ENCODE peak calls at places on chromosomes 5 and 9, in seven cellular contexts. B is T-cell, W is left colon, R is iris pigment epithelial cell, A is ovary, D is right lobe of liver, P is NCI-H2081 treated with DMSO at 0.1 percent for 48 hours. I is an unnamed sample.

GRCh38 chr9:214488-215448 is at the start of gene DOCK8:
- DNase-seq in B (peak; percentile 34), W (peak; percentile 83), R (peak; percentile 46), A (peak; percentile 24), D (peak; percentile 84), P (no peak), I (peak; percentile 57)

GRCh38 chr5:151721087-151721646 is 34.5 kb upstream of the SPARC start:
- DNase-seq in B (no peak), W (no peak), R (peak; percentile 53), A (no peak), D (no peak), P (no peak), I (no peak)

GRCh38 chr5:174837919-174838902 is 113.8 kb downstream of the MSX2 start:
- DNase-seq in B (no peak), W (no peak), R (no peak), A (no peak), D (no peak), P (no peak), I (no peak)

GRCh38 chr9:122912964-122913673 is at the start of gene ZBTB6:
- DNase-seq in B (peak; percentile 49), W (peak; percentile 78), R (peak; percentile 87), A (peak; percentile 66), D (peak; percentile 75), P (peak; percentile 51), I (peak; percentile 59)

GRCh38 chr9:133691191-133691590 is 47.0 kb downstream of the SARDH start:
- DNase-seq in B (no peak), W (no peak), R (no peak), A (no peak), D (peak; percentile 67), P (no peak), I (no peak)

GRCh38 chr5:14208071-14209021 is 65.2 kb downstream of the TRIO start:
- DNase-seq in B (no peak), W (peak; percentile 41), R (peak; percentile 94), A (no peak), D (no peak), P (no peak), I (no peak)

GRCh38 chr9:126661521-126662251 is 48.0 kb downstream of the LMX1B start:
- DNase-seq in B (no peak), W (no peak), R (peak; percentile 24), A (no peak), D (no peak), P (no peak), I (no peak)

GRCh38 chr9:127771570-127772189 is 6.8 kb downstream of the SH2D3C start:
- DNase-seq in B (no peak), W (no peak), R (no peak), A (no peak), D (no peak), P (no peak), I (no peak)

GRCh38 chr9:115000217-115000639 is 69.8 kb upstream of the TNFSF8 start:
- DNase-seq in B (no peak), W (no peak), R (no peak), A (no peak), D (no peak), P (no peak), I (no peak)

GRCh38 chr5:132264546-132265335 is 7.2 kb downstream of the PDLIM4 start:
- DNase-seq in B (no peak), W (no peak), R (no peak), A (no peak), D (no peak), P (no peak), I (no peak)

GRCh38 chr9:77507212-77507961 is 140.7 kb downstream of the GNA14 start:
- DNase-seq in B (no peak), W (no peak), R (peak; percentile 41), A (no peak), D (no peak), P (no peak), I (no peak)

GRCh38 chr5:113546711-113547159 is 33.2 kb downstream of the YTHDC2 start:
- DNase-seq in B (no peak), W (no peak), R (peak; percentile 80), A (no peak), D (no peak), P (no peak), I (no peak)

GRCh38 chr5:107418902-107419301 is 251.8 kb downstream of the EFNA5 start:
- DNase-seq in B (no peak), W (no peak), R (no peak), A (no peak), D (no peak), P (no peak), I (no peak)

GRCh38 chr5:153573326-153574033 is 83.0 kb downstream of the GRIA1 start:
- DNase-seq in B (no peak), W (no peak), R (no peak), A (no peak), D (no peak), P (no peak), I (no peak)

GRCh38 chr9:61673664-61674381 is 484.0 kb downstream of the SPATA31A7 start:
- DNase-seq in B (no peak), W (no peak), R (no peak), A (no peak), D (peak; percentile 50), P (no peak), I (no peak)

GRCh38 chr5:40394715-40395114 is 285.0 kb upstream of the PTGER4 start:
- DNase-seq in B (no peak), W (no peak), R (no peak), A (no peak), D (no peak), P (no peak), I (no peak)

GRCh38 chr5:138869763-138870500 is 5.2 kb downstream of the LRRTM2 start:
- DNase-seq in B (no peak), W (no peak), R (peak; percentile 62), A (no peak), D (no peak), P (no peak), I (no peak)

GRCh38 chr5:53607896-53608295 is 47.5 kb downstream of the NDUFS4 start:
- DNase-seq in B (no peak), W (no peak), R (peak; percentile 17), A (no peak), D (no peak), P (no peak), I (no peak)

GRCh38 chr5:20972419-20972925 is 984.5 kb upstream of the CDH18 start:
- DNase-seq in B (no peak), W (peak; percentile 9), R (peak; percentile 24), A (peak; percentile 62), D (peak; percentile 48), P (peak; percentile 51), I (no peak)

GRCh38 chr5:64506567-64507321 is 929 bp downstream of the RGS7BP start:
- DNase-seq in B (no peak), W (no peak), R (no peak), A (peak; percentile 28), D (no peak), P (no peak), I (no peak)

GRCh38 chr9:135038826-135039225 is 48.6 kb upstream of the OLFM1 start:
- DNase-seq in B (no peak), W (no peak), R (no peak), A (no peak), D (no peak), P (no peak), I (no peak)

GRCh38 chr5:79935992-79936643 is 54.9 kb downstream of the MTX3 start:
- DNase-seq in B (no peak), W (no peak), R (peak; percentile 73), A (peak; percentile 33), D (no peak), P (no peak), I (no peak)

GRCh38 chr5:87405472-87406155 is 7.1 kb downstream of the CCNH start:
- DNase-seq in B (no peak), W (no peak), R (no peak), A (no peak), D (no peak), P (no peak), I (no peak)

GRCh38 chr5:143002459-143003327 is 232.5 kb downstream of the ARHGAP26 start:
- DNase-seq in B (no peak), W (peak; percentile 22), R (peak; percentile 90), A (no peak), D (no peak), P (no peak), I (peak; percentile 64)

GRCh38 chr5:181052928-181053759 is 13.1 kb downstream of the BTNL9 start:
- DNase-seq in B (no peak), W (peak; percentile 26), R (no peak), A (peak; percentile 28), D (no peak), P (no peak), I (no peak)

GRCh38 chr5:177997846-177998245 is 1.8 kb upstream of the PROP1 start:
- DNase-seq in B (no peak), W (no peak), R (no peak), A (no peak), D (no peak), P (no peak), I (no peak)

GRCh38 chr5:71938886-71939285 is 168.4 kb upstream of the MAP1B start:
- DNase-seq in B (no peak), W (peak; percentile 67), R (no peak), A (no peak), D (no peak), P (peak; percentile 79), I (no peak)

GRCh38 chr9:2015581-2016410 is 649 bp downstream of the SMARCA2 start:
- DNase-seq in B (peak; percentile 24), W (peak; percentile 68), R (peak; percentile 57), A (peak; percentile 77), D (peak; percentile 84), P (no peak), I (no peak)

GRCh38 chr5:138981131-138981530 is 106.0 kb upstream of the LRRTM2 start:
- DNase-seq in B (no peak), W (no peak), R (peak; percentile 64), A (no peak), D (no peak), P (no peak), I (no peak)

GRCh38 chr5:132103380-132103951 is 29.9 kb downstream of the CSF2 start:
- DNase-seq in B (no peak), W (peak; percentile 55), R (peak; percentile 92), A (no peak), D (no peak), P (no peak), I (peak; percentile 65)

GRCh38 chr5:53170748-53171349 is 61.3 kb upstream of the MOCS2 start:
- DNase-seq in B (no peak), W (peak; percentile 13), R (peak; percentile 40), A (no peak), D (no peak), P (no peak), I (no peak)

GRCh38 chr9:132082188-132082587 is 2.5 kb upstream of the MED27 start:
- DNase-seq in B (no peak), W (no peak), R (no peak), A (no peak), D (no peak), P (no peak), I (no peak)

GRCh38 chr5:76250463-76250862 is 152.6 kb upstream of the IQGAP2 start:
- DNase-seq in B (no peak), W (no peak), R (no peak), A (no peak), D (no peak), P (no peak), I (no peak)

GRCh38 chr5:146948666-146949065 is 70.1 kb upstream of the PPP2R2B start:
- DNase-seq in B (no peak), W (no peak), R (no peak), A (no peak), D (no peak), P (no peak), I (no peak)

GRCh38 chr5:103801681-103802080 is 239.1 kb upstream of the NUDT12 start:
- DNase-seq in B (no peak), W (no peak), R (peak; percentile 38), A (no peak), D (no peak), P (no peak), I (no peak)